ENCODE peak calls at places on chromosome 18, in eight cellular contexts. Q, J, E, W, Z, L, K and H are unnamed samples.

GRCh38 chr18:32769242-32770180 is 3.3 kb downstream of the KLHL14 start:
- DNase-seq in Q (no peak), J (no peak), E (no peak), W (no peak), Z (no peak), L (no peak), K (no peak), H (no peak)

GRCh38 chr18:23618862-23619387 is 32.6 kb upstream of the NPC1 start:
- DNase-seq in Q (no peak), J (peak; percentile 59), E (peak; percentile 79), W (no peak), Z (peak; percentile 41), L (no peak), K (no peak), H (peak; percentile 74)

GRCh38 chr18:53817976-53818950 is 406.2 kb downstream of the MBD2 start:
- DNase-seq in Q (no peak), J (no peak), E (no peak), W (no peak), Z (no peak), L (no peak), K (no peak), H (no peak)

GRCh38 chr18:33404244-33404873 is 36.2 kb downstream of the CCDC178 start:
- DNase-seq in Q (no peak), J (no peak), E (no peak), W (no peak), Z (peak; percentile 3), L (no peak), K (no peak), H (no peak)

GRCh38 chr18:22639026-22639463 is 221.3 kb upstream of the CTAGE1 start:
- DNase-seq in Q (no peak), J (no peak), E (no peak), W (no peak), Z (peak; percentile 93), L (no peak), K (peak; percentile 88), H (no peak)

GRCh38 chr18:8501044-8501443 is 108.2 kb upstream of the RAB12 start:
- DNase-seq in Q (no peak), J (no peak), E (no peak), W (no peak), Z (no peak), L (no peak), K (no peak), H (no peak)

GRCh38 chr18:74796928-74797576 is 199.4 kb downstream of the ZNF407 start:
- DNase-seq in Q (no peak), J (no peak), E (no peak), W (peak; percentile 60), Z (peak; percentile 50), L (no peak), K (peak; percentile 79), H (no peak)

GRCh38 chr18:13320891-13321425 is 102.4 kb downstream of the LDLRAD4 start:
- DNase-seq in Q (no peak), J (no peak), E (no peak), W (no peak), Z (no peak), L (no peak), K (no peak), H (no peak)

GRCh38 chr18:77899972-77900754 is 650.5 kb downstream of the GALR1 start:
- DNase-seq in Q (no peak), J (no peak), E (no peak), W (no peak), Z (peak; percentile 44), L (no peak), K (no peak), H (no peak)

GRCh38 chr18:75066223-75066622 is 142.7 kb downstream of the PTGR3 start:
- DNase-seq in Q (no peak), J (no peak), E (no peak), W (no peak), Z (no peak), L (no peak), K (no peak), H (peak; percentile 7)

GRCh38 chr18:53698907-53699306 is 525.6 kb downstream of the MBD2 start:
- DNase-seq in Q (no peak), J (peak; percentile 44), E (no peak), W (peak; percentile 31), Z (peak; percentile 61), L (no peak), K (no peak), H (no peak)

GRCh38 chr18:5057348-5058012 is 139.6 kb downstream of the AKAIN1 start:
- DNase-seq in Q (peak; percentile 49), J (peak; percentile 54), E (peak; percentile 79), W (peak; percentile 27), Z (peak; percentile 59), L (no peak), K (peak; percentile 31), H (no peak)

GRCh38 chr18:44715245-44715644 is 34.6 kb downstream of the SETBP1 start:
- DNase-seq in Q (peak; percentile 67), J (no peak), E (no peak), W (peak; percentile 73), Z (peak; percentile 43), L (no peak), K (no peak), H (no peak)

GRCh38 chr18:45588831-45589558 is 26.3 kb upstream of the SLC14A2 start:
- DNase-seq in Q (no peak), J (no peak), E (no peak), W (peak; percentile 89), Z (peak; percentile 25), L (no peak), K (peak; percentile 60), H (no peak)

GRCh38 chr18:67618061-67618460 is 101.5 kb upstream of the DSEL start:
- DNase-seq in Q (no peak), J (no peak), E (no peak), W (no peak), Z (no peak), L (no peak), K (no peak), H (no peak)

GRCh38 chr18:33844232-33844631 is 266.2 kb downstream of the ASXL3 start:
- DNase-seq in Q (no peak), J (no peak), E (no peak), W (no peak), Z (no peak), L (no peak), K (no peak), H (no peak)

GRCh38 chr18:45166341-45167108 is 448.8 kb upstream of the SLC14A2 start:
- DNase-seq in Q (no peak), J (no peak), E (no peak), W (peak; percentile 76), Z (peak; percentile 81), L (no peak), K (peak; percentile 80), H (no peak)

GRCh38 chr18:23422751-23423418 is 30.2 kb upstream of the RIOK3 start:
- DNase-seq in Q (no peak), J (peak; percentile 86), E (no peak), W (no peak), Z (peak; percentile 38), L (peak; percentile 4), K (peak; percentile 16), H (peak; percentile 84)

GRCh38 chr18:65326831-65327230 is 424.0 kb upstream of the CDH7 start:
- DNase-seq in Q (no peak), J (no peak), E (no peak), W (no peak), Z (no peak), L (no peak), K (no peak), H (no peak)

GRCh38 chr18:48356909-48357631 is 52.1 kb downstream of the ZBTB7C start:
- DNase-seq in Q (no peak), J (no peak), E (no peak), W (no peak), Z (no peak), L (no peak), K (no peak), H (no peak)
- H3K4me3 ChIP-seq in Q (no peak overlapping the region), J (no peak overlapping the region), E (no peak overlapping the region), W (no peak overlapping the region), Z (no peak overlapping the region), L (no peak overlapping the region), K (no peak overlapping the region), H (no peak overlapping the region)

DNA sequence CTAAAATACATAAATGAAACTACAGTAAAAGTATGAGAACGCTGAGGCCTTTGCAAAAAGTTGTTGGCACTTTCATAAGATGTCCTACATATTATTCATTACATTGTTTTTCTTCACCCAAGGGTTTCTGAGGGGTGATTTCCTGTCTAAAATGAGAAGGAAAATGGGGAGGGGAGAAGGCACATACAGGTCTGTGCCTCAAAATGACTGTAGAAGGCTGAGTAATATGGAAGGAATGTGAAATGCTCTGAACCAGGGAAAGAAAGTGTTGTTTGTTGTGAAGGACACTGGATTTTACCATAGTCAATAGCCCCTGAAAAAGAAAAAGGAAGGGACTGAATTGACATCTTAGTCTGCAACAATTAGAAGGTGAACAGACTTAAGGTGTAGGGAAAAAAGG is 99.5 kb upstream of the RNF152 start:
- DNase-seq in Q (no peak), J (no peak), E (no peak), W (peak; percentile 92), Z (peak; percentile 89), L (no peak), K (peak; percentile 82), H (no peak)
- H3K27ac ChIP-seq in Q (peak overlapping the region; percentile 42), J (no peak overlapping the region), E (peak overlapping the region; percentile 17), W (peak overlapping the region; percentile 95), Z (no peak overlapping the region), L (no peak overlapping the region), K (peak overlapping the region; percentile 87), H (no peak overlapping the region)

DNA sequence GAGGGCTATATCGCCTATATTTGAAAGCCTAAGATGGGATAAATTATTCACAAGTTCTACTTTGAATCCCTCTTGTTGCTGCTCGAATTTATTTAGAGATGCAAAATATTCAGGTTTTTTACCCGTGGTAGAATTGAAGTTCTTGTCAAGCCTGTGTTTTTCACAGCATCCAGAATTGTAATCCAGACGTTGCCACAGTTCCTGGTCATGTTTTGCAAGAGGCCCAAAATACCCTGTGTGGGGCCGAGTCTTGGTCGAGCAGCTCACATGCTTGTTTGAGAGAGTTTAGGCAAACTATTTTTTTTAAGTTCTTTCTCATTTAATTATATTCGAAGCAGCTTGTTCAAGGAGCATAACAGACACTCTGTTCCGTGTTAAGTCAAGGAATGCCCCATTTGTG is 2.6 kb downstream of the SALL3 start:
- DNase-seq in Q (no peak), J (no peak), E (no peak), W (no peak), Z (peak; percentile 39), L (no peak), K (no peak), H (no peak)
- H3K4me3 ChIP-seq in Q (no peak overlapping the region), J (no peak overlapping the region), E (no peak overlapping the region), W (no peak overlapping the region), Z (no peak overlapping the region), L (no peak overlapping the region), K (no peak overlapping the region), H (no peak overlapping the region)

GRCh38 chr18:9741461-9741820 is 33.3 kb downstream of the RAB31 start:
- DNase-seq in Q (no peak), J (no peak), E (no peak), W (no peak), Z (no peak), L (no peak), K (no peak), H (no peak)

GRCh38 chr18:9742588-9743131 is 34.6 kb downstream of the RAB31 start:
- DNase-seq in Q (no peak), J (no peak), E (no peak), W (peak; percentile 82), Z (peak; percentile 52), L (no peak), K (peak; percentile 36), H (no peak)

GRCh38 chr18:9740076-9740475 is 32.0 kb downstream of the RAB31 start:
- DNase-seq in Q (no peak), J (no peak), E (no peak), W (peak; percentile 39), Z (no peak), L (no peak), K (no peak), H (no peak)

GRCh38 chr18:9741821-9742541 is 33.9 kb downstream of the RAB31 start:
- DNase-seq in Q (no peak), J (no peak), E (peak; percentile 87), W (peak; percentile 92), Z (peak; percentile 46), L (no peak), K (no peak), H (no peak)

GRCh38 chr18:9743200-9744016 is 35.3 kb downstream of the RAB31 start:
- DNase-seq in Q (no peak), J (no peak), E (peak; percentile 80), W (peak; percentile 97), Z (peak; percentile 86), L (no peak), K (peak; percentile 98), H (no peak)
- H3K27ac ChIP-seq in Q (peak overlapping the region; percentile 59), J (peak overlapping the region; percentile 12), E (no peak overlapping the region), W (peak overlapping the region; percentile 91), Z (no peak overlapping the region), L (peak overlapping the region; percentile 71), K (no peak overlapping the region), H (peak overlapping the region; percentile 55)